ENCODE peak calls at places on chromosomes 12 and 14, in five cellular contexts. U is tibial artery, L is fibroblast of pulmonary artery, M is fibroblast of mammary gland, Z is hepatocyte. O is an unnamed sample.

GRCh38 chr12:105921872-105922669 is 216.7 kb downstream of the NUAK1 start:
- DNase-seq in M (peak), Z (no peak), L (peak), U (no peak), O (no peak)

GRCh38 chr14:74510211-74510931 is 16.8 kb downstream of the ISCA2 start:
- DNase-seq in L (peak), U (peak), M (peak), Z (no peak), O (peak)

GRCh38 chr12:68641138-68641537 is 30.4 kb downstream of the RAP1B start:
- DNase-seq in Z (no peak), M (no peak), U (no peak), L (no peak), O (no peak)

GRCh38 chr12:108838194-108839010 is 19.0 kb downstream of the SSH1 start:
- DNase-seq in U (peak), L (peak), M (peak), Z (peak), O (peak)

GRCh38 chr12:6620137-6620884 is 13.1 kb upstream of the CHD4 start:
- DNase-seq in U (no peak), M (peak), Z (peak), L (peak), O (peak)

GRCh38 chr12:90216815-90217214 is 508.2 kb upstream of the ATP2B1 start:
- DNase-seq in L (peak), U (no peak), Z (no peak), M (peak), O (peak)

GRCh38 chr14:37142835-37143499 is 29.4 kb downstream of the SLC25A21 start:
- DNase-seq in U (no peak), L (peak), M (peak), Z (no peak), O (peak)

GRCh38 chr12:130952545-130952954 is 1.2 kb upstream of the ADGRD1 start:
- DNase-seq in L (no peak), Z (peak), M (no peak), U (no peak), O (no peak)

GRCh38 chr12:47903151-47903611 is 1.6 kb downstream of the VDR start:
- DNase-seq in M (peak), Z (peak), U (peak), L (peak), O (peak)

GRCh38 chr14:105465209-105466031 is 9.2 kb upstream of the CRIP2 start:
- DNase-seq in Z (no peak), M (no peak), L (no peak), U (no peak), O (no peak)

GRCh38 chr12:6987956-6988573 is 17.4 kb downstream of the EMG1 start:
- DNase-seq in L (no peak), U (no peak), Z (peak), M (no peak), O (no peak)

GRCh38 chr14:38134631-38135030 is 73.1 kb upstream of the SSTR1 start:
- DNase-seq in L (no peak), U (no peak), M (no peak), Z (no peak), O (no peak)

GRCh38 chr14:67526676-67527459 is 6.2 kb upstream of the PLEKHH1 start:
- DNase-seq in M (peak), U (no peak), L (peak), Z (peak), O (peak)

GRCh38 chr12:64480148-64480547 is 28.2 kb downstream of the TBK1 start:
- DNase-seq in L (no peak), M (peak), U (no peak), Z (no peak), O (peak)

GRCh38 chr14:89219056-89219455 is 198.0 kb downstream of the FOXN3 start:
- DNase-seq in L (no peak), M (no peak), U (no peak), Z (no peak), O (no peak)

GRCh38 chr14:69660344-69661193 is 49.2 kb downstream of the SUSD6 start:
- DNase-seq in Z (no peak), L (no peak), U (no peak), M (no peak), O (no peak)

GRCh38 chr14:85566603-85567002 is 36.7 kb downstream of the FLRT2 start:
- DNase-seq in L (peak), Z (no peak), M (peak), U (no peak), O (peak)

GRCh38 chr12:66187822-66188221 is 1.2 kb upstream of the IRAK3 start:
- DNase-seq in M (no peak), Z (no peak), U (no peak), L (no peak), O (no peak)

GRCh38 chr12:111154180-111154579 is 214.7 kb downstream of the PHETA1 start:
- DNase-seq in M (peak), U (no peak), Z (no peak), L (no peak), O (no peak)

GRCh38 chr12:95117178-95117599 is 43.8 kb upstream of the NR2C1 start:
- DNase-seq in L (peak), U (peak), Z (peak), M (peak), O (peak)

GRCh38 chr14:31977001-31977556 is 100.0 kb upstream of the ARHGAP5 start:
- DNase-seq in U (no peak), L (no peak), M (no peak), Z (no peak), O (no peak)

GRCh38 chr12:113161415-113162016 is 12.0 kb downstream of the CFAP73 start:
- DNase-seq in Z (no peak), L (no peak), U (no peak), M (no peak), O (no peak)

GRCh38 chr14:72578514-72578913 is 315.4 kb downstream of the DPF3 start:
- DNase-seq in L (no peak), Z (no peak), M (no peak), U (no peak), O (no peak)

GRCh38 chr12:117980621-117981020 is 11.8 kb upstream of the KSR2 start:
- DNase-seq in M (peak), Z (no peak), L (no peak), U (no peak), O (no peak)

GRCh38 chr14:105903971-105904370 is 377.6 kb downstream of the TMEM121 start:
- DNase-seq in U (no peak), M (no peak), Z (no peak), L (no peak), O (no peak)

GRCh38 chr12:1740161-1740948 is 49.5 kb downstream of the ADIPOR2 start:
- DNase-seq in Z (no peak), U (no peak), L (no peak), M (no peak), O (no peak)

GRCh38 chr14:63343878-63344277 is 25.1 kb upstream of the GPHB5 start:
- DNase-seq in M (peak), L (peak), U (no peak), Z (no peak), O (peak)

GRCh38 chr12:100199023-100199346 is 1.6 kb upstream of the ACTR6 start:
- DNase-seq in U (no peak), L (no peak), M (no peak), Z (no peak), O (no peak)

GRCh38 chr12:104958946-104959841 is 1.1 kb upstream of the SLC41A2 start:
- DNase-seq in L (peak), M (peak), Z (no peak), U (no peak), O (peak)

GRCh38 chr12:25382311-25383106 is 131.8 kb upstream of the KRAS start:
- DNase-seq in M (no peak), L (no peak), Z (no peak), U (no peak), O (no peak)

GRCh38 chr14:22177870-22178269 is 411.2 kb downstream of the DAD1 start:
- DNase-seq in Z (no peak), L (no peak), M (peak), U (no peak), O (no peak)

GRCh38 chr14:74474376-74474775 is 18.7 kb downstream of the NPC2 start:
- DNase-seq in L (no peak), Z (peak), U (peak), M (no peak), O (no peak)

GRCh38 chr12:12902036-12902435 is 10.7 kb downstream of the GPRC5A start:
- DNase-seq in U (peak), Z (no peak), M (peak), L (peak), O (peak)

GRCh38 chr14:39266589-39266870 is 32.8 kb downstream of the MIA2 start:
- DNase-seq in U (peak), Z (peak), L (peak), M (no peak), O (no peak)

GRCh38 chr14:80940146-80940545 is 1.4 kb downstream of the CEP128 start:
- DNase-seq in Z (no peak), M (no peak), L (no peak), U (no peak), O (no peak)

GRCh38 chr12:56223571-56224101 is 506 bp upstream of the NABP2 start:
- DNase-seq in L (no peak), M (no peak), Z (no peak), U (no peak), O (no peak)

GRCh38 chr12:25496098-25496587 is 56.9 kb downstream of the LMNTD1 start:
- DNase-seq in M (peak), U (no peak), Z (peak), L (peak), O (peak)

GRCh38 chr14:103558071-103558882 is 4.2 kb downstream of the BAG5 start:
- DNase-seq in L (peak), Z (no peak), U (no peak), M (peak), O (peak)

GRCh38 chr12:15728118-15728598 is 61.0 kb downstream of the EPS8 start:
- DNase-seq in U (no peak), M (peak), L (peak), Z (no peak), O (peak)

GRCh38 chr12:132444957-132445883 is 44.7 kb upstream of the FBRSL1 start:
- DNase-seq in Z (no peak), L (no peak), U (peak), M (no peak), O (no peak)

GRCh38 chr14:75831455-75831854 is 150.3 kb downstream of the TGFB3 start:
- DNase-seq in M (peak), L (peak), U (no peak), Z (peak), O (peak)

GRCh38 chr14:75832621-75833297 is 149.0 kb downstream of the TGFB3 start:
- DNase-seq in U (no peak), Z (no peak), L (peak), M (peak), O (peak)

GRCh38 chr14:75833326-75834020 is 148.3 kb downstream of the TGFB3 start:
- DNase-seq in U (no peak), M (no peak), Z (no peak), L (no peak), O (no peak)

GRCh38 chr14:75829316-75829715 is 152.5 kb downstream of the TGFB3 start:
- DNase-seq in M (no peak), U (no peak), L (no peak), Z (no peak), O (no peak)

GRCh38 chr14:75831971-75832370 is 149.8 kb downstream of the TGFB3 start:
- DNase-seq in U (no peak), M (peak), Z (peak), L (peak), O (peak)
- H3K4me3 ChIP-seq in U (no peak), M (no peak), Z (no peak), L (no peak), O (no peak)

GRCh38 chr12:125193798-125194562 is 128.7 kb downstream of the AACS start:
- DNase-seq in L (no peak), M (peak), U (no peak), Z (no peak), O (peak)
- TF ChIP-seq CTCF in L (no peak), M (peak), U (no peak), Z (no peak), O (no peak)

DNA sequence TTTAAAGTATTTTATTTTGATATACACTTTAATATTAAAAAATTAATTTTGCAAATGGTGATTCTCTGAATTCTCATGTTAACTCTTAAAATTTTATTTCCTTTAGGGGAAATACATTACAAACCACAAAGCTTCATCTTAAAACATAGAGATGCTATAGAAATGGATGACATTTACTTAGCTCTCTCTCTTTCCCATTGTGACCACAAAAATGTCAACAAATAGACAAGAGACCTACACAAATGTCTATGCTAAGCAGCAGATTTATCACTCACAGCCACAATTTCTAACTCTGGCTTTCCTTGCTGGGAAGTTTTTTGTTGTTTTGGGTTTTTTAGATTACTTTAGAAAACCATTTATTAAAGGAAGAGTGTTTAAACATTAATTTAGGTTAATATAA is 19.9 kb upstream of the PHC1 start:
- DNase-seq in L (no peak), M (no peak), Z (no peak), U (no peak), O (no peak)
- H3K4me3 ChIP-seq in L (no peak), M (no peak), Z (no peak), U (no peak), O (no peak)

DNA sequence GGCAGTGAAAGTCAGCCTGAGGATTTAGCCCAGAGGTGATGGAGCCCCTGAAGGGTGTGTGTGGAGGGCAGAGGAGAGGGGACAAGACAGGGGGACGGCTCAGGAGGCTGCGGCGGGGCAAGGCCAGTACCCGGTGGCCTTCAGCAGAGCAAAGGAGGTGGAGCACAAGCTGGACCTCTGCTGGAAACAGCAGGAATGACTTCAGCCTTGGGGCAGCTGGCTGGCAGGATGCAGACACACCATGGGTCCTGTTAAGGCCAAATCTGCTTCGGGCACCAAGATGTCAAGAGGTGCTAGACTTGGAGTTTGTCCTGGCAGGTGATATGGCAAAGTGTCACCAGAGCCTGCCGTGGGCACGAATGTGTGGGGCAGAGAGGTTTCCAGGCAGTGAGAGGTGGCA is 92.1 kb downstream of the LGMN start:
- DNase-seq in M (no peak), L (no peak), U (no peak), Z (no peak), O (no peak)
- TF ChIP-seq CTCF in M (peak), L (peak), U (no peak), Z (no peak), O (peak)

DNA sequence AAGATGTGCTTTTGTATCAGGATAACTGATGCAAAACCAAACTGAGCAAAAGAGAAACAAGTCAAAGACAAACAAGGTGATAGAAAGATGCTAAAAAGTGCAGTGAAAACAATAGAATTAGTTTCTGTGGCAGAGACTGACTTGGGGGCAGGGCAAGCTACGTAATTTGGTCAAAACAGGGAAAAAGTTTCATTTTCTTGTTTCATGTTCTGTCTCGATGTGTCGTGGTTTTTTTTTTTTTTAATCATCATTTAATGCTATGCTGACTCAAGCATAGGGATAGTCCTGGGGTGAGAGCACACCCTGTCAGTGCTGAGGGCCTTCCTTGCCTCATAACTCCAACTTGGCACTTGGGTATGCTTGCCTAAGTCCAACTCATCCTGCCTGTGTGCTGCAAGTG is 144.1 kb upstream of the PTPRQ start:
- DNase-seq in L (no peak), M (peak), U (no peak), Z (no peak), O (no peak)
- H3K4me3 ChIP-seq in L (no peak), M (no peak), U (no peak), Z (no peak), O (no peak)